ENCODE peak calls at places on chromosome 14, in seven cellular contexts. One of them, this sample, is unnamed.

GRCh38 chr14:101947577-101947903 is 16.8 kb upstream of the DYNC1H1 start:
- DNase-seq in Calu3: no peak
- DNase-seq in activated CD8-positive, alpha-beta T cell treated with anti-CD3 and anti-CD28 coated beads for 36 hours: peak; percentile 48
- DNase-seq in CD4-positive, alpha-beta T cell: peak; percentile 12
- DNase-seq in HFF-Myc: no peak
- DNase-seq in GM13976: no peak
- DNase-seq in left ventricle myocardium inferior: no peak
- DNase-seq in this sample: no peak

GRCh38 chr14:61461808-61462275 is 140.5 kb downstream of the PRKCH start:
- DNase-seq in Calu3: peak; percentile 50
- DNase-seq in left ventricle myocardium inferior: no peak
- DNase-seq in HFF-Myc: peak; percentile 52
- DNase-seq in GM13976: peak; percentile 60
- DNase-seq in activated CD8-positive, alpha-beta T cell treated with anti-CD3 and anti-CD28 coated beads for 36 hours: peak; percentile 42
- DNase-seq in CD4-positive, alpha-beta T cell: no peak
- DNase-seq in this sample: peak; percentile 55

GRCh38 chr14:95915326-95915725 is 38.7 kb downstream of the TUNAR start:
- DNase-seq in CD4-positive, alpha-beta T cell: no peak
- DNase-seq in Calu3: no peak
- DNase-seq in left ventricle myocardium inferior: no peak
- DNase-seq in activated CD8-positive, alpha-beta T cell treated with anti-CD3 and anti-CD28 coated beads for 36 hours: no peak
- DNase-seq in HFF-Myc: no peak
- DNase-seq in GM13976: no peak
- DNase-seq in this sample: no peak

GRCh38 chr14:19873178-19873577 is 1.8 kb upstream of the OR4K2 start:
- DNase-seq in left ventricle myocardium inferior: no peak
- DNase-seq in activated CD8-positive, alpha-beta T cell treated with anti-CD3 and anti-CD28 coated beads for 36 hours: no peak
- DNase-seq in HFF-Myc: no peak
- DNase-seq in Calu3: no peak
- DNase-seq in CD4-positive, alpha-beta T cell: no peak
- DNase-seq in GM13976: no peak
- DNase-seq in this sample: no peak

GRCh38 chr14:37246427-37246829 is 48.7 kb downstream of the MIPOL1 start:
- DNase-seq in Calu3: no peak
- DNase-seq in left ventricle myocardium inferior: no peak
- DNase-seq in CD4-positive, alpha-beta T cell: no peak
- DNase-seq in activated CD8-positive, alpha-beta T cell treated with anti-CD3 and anti-CD28 coated beads for 36 hours: no peak
- DNase-seq in HFF-Myc: peak; percentile 14
- DNase-seq in GM13976: peak; percentile 20
- DNase-seq in this sample: peak; percentile 19

GRCh38 chr14:45434221-45434620 is 181.2 kb upstream of the MIS18BP1 start:
- DNase-seq in left ventricle myocardium inferior: no peak
- DNase-seq in GM13976: no peak
- DNase-seq in Calu3: no peak
- DNase-seq in activated CD8-positive, alpha-beta T cell treated with anti-CD3 and anti-CD28 coated beads for 36 hours: no peak
- DNase-seq in HFF-Myc: no peak
- DNase-seq in CD4-positive, alpha-beta T cell: no peak
- DNase-seq in this sample: no peak

GRCh38 chr14:88352299-88353097 is 29.4 kb upstream of the KCNK10 start:
- DNase-seq in left ventricle myocardium inferior: no peak
- DNase-seq in HFF-Myc: peak; percentile 17
- DNase-seq in Calu3: no peak
- DNase-seq in GM13976: no peak
- DNase-seq in CD4-positive, alpha-beta T cell: no peak
- DNase-seq in activated CD8-positive, alpha-beta T cell treated with anti-CD3 and anti-CD28 coated beads for 36 hours: no peak
- DNase-seq in this sample: no peak

GRCh38 chr14:76510255-76510654 is 134.3 kb downstream of the ESRRB start:
- DNase-seq in left ventricle myocardium inferior: no peak
- DNase-seq in CD4-positive, alpha-beta T cell: no peak
- DNase-seq in GM13976: no peak
- DNase-seq in HFF-Myc: no peak
- DNase-seq in activated CD8-positive, alpha-beta T cell treated with anti-CD3 and anti-CD28 coated beads for 36 hours: no peak
- DNase-seq in Calu3: no peak
- DNase-seq in this sample: no peak

GRCh38 chr14:32913725-32914124 is 25.0 kb upstream of the NPAS3 start:
- DNase-seq in HFF-Myc: no peak
- DNase-seq in Calu3: no peak
- DNase-seq in GM13976: no peak
- DNase-seq in CD4-positive, alpha-beta T cell: no peak
- DNase-seq in left ventricle myocardium inferior: no peak
- DNase-seq in activated CD8-positive, alpha-beta T cell treated with anti-CD3 and anti-CD28 coated beads for 36 hours: no peak
- DNase-seq in this sample: no peak
- TF ChIP-seq CTCF in HFF-Myc: peak; percentile 7
- TF ChIP-seq CTCF in Calu3: no peak
- TF ChIP-seq CTCF in GM13976: no peak
- TF ChIP-seq CTCF in CD4-positive, alpha-beta T cell: no peak
- TF ChIP-seq CTCF in left ventricle myocardium inferior: peak; percentile 48
- TF ChIP-seq CTCF in activated CD8-positive, alpha-beta T cell treated with anti-CD3 and anti-CD28 coated beads for 36 hours: no peak
- TF ChIP-seq CTCF in this sample: no peak

GRCh38 chr14:54783660-54784015 is 119.0 kb downstream of the GCH1 start:
- DNase-seq in CD4-positive, alpha-beta T cell: no peak
- DNase-seq in Calu3: no peak
- DNase-seq in left ventricle myocardium inferior: no peak
- DNase-seq in activated CD8-positive, alpha-beta T cell treated with anti-CD3 and anti-CD28 coated beads for 36 hours: no peak
- DNase-seq in HFF-Myc: no peak
- DNase-seq in GM13976: no peak
- DNase-seq in this sample: no peak

GRCh38 chr14:54784657-54785056 is 118.0 kb downstream of the GCH1 start:
- DNase-seq in left ventricle myocardium inferior: peak; percentile 72
- DNase-seq in Calu3: no peak
- DNase-seq in activated CD8-positive, alpha-beta T cell treated with anti-CD3 and anti-CD28 coated beads for 36 hours: no peak
- DNase-seq in CD4-positive, alpha-beta T cell: no peak
- DNase-seq in HFF-Myc: no peak
- DNase-seq in GM13976: no peak
- DNase-seq in this sample: no peak

GRCh38 chr14:54784060-54784459 is 118.6 kb downstream of the GCH1 start:
- DNase-seq in left ventricle myocardium inferior: peak; percentile 70
- DNase-seq in Calu3: no peak
- DNase-seq in activated CD8-positive, alpha-beta T cell treated with anti-CD3 and anti-CD28 coated beads for 36 hours: no peak
- DNase-seq in CD4-positive, alpha-beta T cell: no peak
- DNase-seq in GM13976: no peak
- DNase-seq in HFF-Myc: no peak
- DNase-seq in this sample: no peak

GRCh38 chr14:54781936-54782802 is 120.5 kb downstream of the GCH1 start:
- DNase-seq in left ventricle myocardium inferior: no peak
- DNase-seq in GM13976: no peak
- DNase-seq in activated CD8-positive, alpha-beta T cell treated with anti-CD3 and anti-CD28 coated beads for 36 hours: no peak
- DNase-seq in CD4-positive, alpha-beta T cell: no peak
- DNase-seq in HFF-Myc: no peak
- DNase-seq in Calu3: no peak
- DNase-seq in this sample: no peak

DNA sequence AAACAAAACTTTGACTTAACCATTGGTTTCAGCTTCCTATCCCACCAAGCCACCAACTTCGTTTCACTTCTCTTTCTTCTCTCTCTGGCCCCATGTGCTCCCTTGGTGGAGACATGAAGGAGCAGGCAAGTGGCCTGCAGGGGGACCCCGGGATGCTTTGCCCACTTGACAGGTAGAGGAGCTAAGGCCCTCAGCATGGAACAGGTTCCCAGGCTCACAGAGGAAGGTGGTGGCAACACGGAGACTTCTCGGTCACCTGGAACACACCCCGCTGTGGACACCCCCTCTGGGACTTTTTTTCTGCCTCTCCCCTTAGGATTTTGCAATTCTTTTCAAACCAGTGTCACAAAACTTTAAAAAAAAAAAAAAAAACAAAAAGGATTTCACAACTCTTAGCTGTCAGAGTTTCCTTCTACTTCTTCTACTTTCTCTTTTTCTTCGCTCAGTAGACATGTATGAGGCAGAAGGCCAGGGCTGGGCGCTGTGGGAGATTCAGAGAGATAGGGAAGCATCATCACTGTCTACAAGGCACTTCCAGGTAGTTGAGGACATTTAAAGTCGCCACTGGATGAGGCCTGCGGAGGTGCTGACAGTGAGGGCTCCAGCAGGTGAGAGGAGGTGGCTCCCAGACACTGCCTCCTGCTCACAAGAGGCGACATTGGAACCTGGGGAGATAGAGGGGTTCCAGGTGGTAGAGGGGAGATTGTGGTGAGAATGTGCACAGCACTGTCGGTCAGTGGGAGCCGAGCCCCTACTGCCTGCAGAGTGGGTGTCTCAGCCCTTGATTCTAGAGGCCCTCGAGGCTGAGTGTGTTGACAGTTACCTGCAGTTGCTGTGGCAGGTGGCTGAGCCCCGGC is 119.6 kb downstream of the GCH1 start:
- DNase-seq in GM13976: peak; percentile 77
- DNase-seq in HFF-Myc: no peak
- DNase-seq in Calu3: peak; percentile 12
- DNase-seq in activated CD8-positive, alpha-beta T cell treated with anti-CD3 and anti-CD28 coated beads for 36 hours: peak; percentile 47
- DNase-seq in left ventricle myocardium inferior: no peak
- DNase-seq in CD4-positive, alpha-beta T cell: no peak
- DNase-seq in this sample: peak; percentile 78
- TF ChIP-seq CTCF in GM13976: peak; percentile 45
- TF ChIP-seq CTCF in HFF-Myc: peak; percentile 19
- TF ChIP-seq CTCF in Calu3: no peak
- TF ChIP-seq CTCF in activated CD8-positive, alpha-beta T cell treated with anti-CD3 and anti-CD28 coated beads for 36 hours: no peak
- TF ChIP-seq CTCF in left ventricle myocardium inferior: no peak
- TF ChIP-seq CTCF in CD4-positive, alpha-beta T cell: no peak
- TF ChIP-seq CTCF in this sample: peak; percentile 53

GRCh38 chr14:90274019-90274418 is 17.7 kb downstream of the PSMC1 start:
- DNase-seq in GM13976: no peak
- DNase-seq in activated CD8-positive, alpha-beta T cell treated with anti-CD3 and anti-CD28 coated beads for 36 hours: no peak
- DNase-seq in HFF-Myc: no peak
- DNase-seq in CD4-positive, alpha-beta T cell: no peak
- DNase-seq in Calu3: peak; percentile 12
- DNase-seq in left ventricle myocardium inferior: no peak
- DNase-seq in this sample: no peak
- TF ChIP-seq CTCF in GM13976: no peak
- TF ChIP-seq CTCF in activated CD8-positive, alpha-beta T cell treated with anti-CD3 and anti-CD28 coated beads for 36 hours: no peak
- TF ChIP-seq CTCF in HFF-Myc: no peak
- TF ChIP-seq CTCF in CD4-positive, alpha-beta T cell: no peak
- TF ChIP-seq CTCF in Calu3: no peak
- TF ChIP-seq CTCF in left ventricle myocardium inferior: no peak
- TF ChIP-seq CTCF in this sample: no peak

GRCh38 chr14:72869407-72870329 is 24.2 kb downstream of the DPF3 start:
- DNase-seq in CD4-positive, alpha-beta T cell: no peak
- DNase-seq in GM13976: no peak
- DNase-seq in activated CD8-positive, alpha-beta T cell treated with anti-CD3 and anti-CD28 coated beads for 36 hours: no peak
- DNase-seq in HFF-Myc: no peak
- DNase-seq in left ventricle myocardium inferior: no peak
- DNase-seq in Calu3: no peak
- DNase-seq in this sample: no peak

GRCh38 chr14:72868500-72868899 is 25.4 kb downstream of the DPF3 start:
- DNase-seq in CD4-positive, alpha-beta T cell: no peak
- DNase-seq in HFF-Myc: no peak
- DNase-seq in Calu3: no peak
- DNase-seq in GM13976: no peak
- DNase-seq in left ventricle myocardium inferior: no peak
- DNase-seq in activated CD8-positive, alpha-beta T cell treated with anti-CD3 and anti-CD28 coated beads for 36 hours: no peak
- DNase-seq in this sample: no peak

GRCh38 chr14:72863216-72864006 is 30.5 kb downstream of the DPF3 start:
- DNase-seq in activated CD8-positive, alpha-beta T cell treated with anti-CD3 and anti-CD28 coated beads for 36 hours: no peak
- DNase-seq in left ventricle myocardium inferior: no peak
- DNase-seq in GM13976: no peak
- DNase-seq in CD4-positive, alpha-beta T cell: no peak
- DNase-seq in HFF-Myc: no peak
- DNase-seq in Calu3: no peak
- DNase-seq in this sample: peak; percentile 25

DNA sequence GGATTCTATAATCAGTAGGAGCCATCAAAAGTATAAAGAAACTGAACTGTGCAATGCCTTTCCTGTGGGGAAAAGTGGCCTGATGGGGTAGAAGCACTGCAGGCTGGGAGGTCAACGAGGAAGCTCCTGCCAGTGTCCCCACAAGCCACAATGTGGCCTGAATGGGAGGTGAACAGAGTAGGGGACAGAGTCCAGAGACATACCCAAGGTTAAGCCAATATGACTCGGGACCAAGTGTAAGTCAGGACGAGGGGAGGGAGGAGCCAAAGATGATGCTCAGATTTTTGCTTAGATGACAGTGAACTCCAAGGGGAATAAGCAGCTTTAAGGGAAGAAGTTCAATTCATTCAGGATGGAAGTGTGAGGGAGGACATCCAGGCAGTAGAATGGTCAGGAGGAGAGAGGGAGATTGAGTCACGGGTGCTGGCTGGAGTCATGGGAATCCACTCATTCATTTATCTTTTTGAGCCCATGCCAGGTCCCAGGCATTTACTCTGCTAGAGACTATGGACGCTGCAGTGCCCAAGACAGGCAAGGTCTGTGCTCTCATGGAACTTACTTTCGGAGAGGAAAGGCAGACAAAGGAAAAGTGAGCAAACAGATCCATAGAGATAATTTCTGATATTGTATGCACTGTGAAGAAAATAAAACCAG is 29.1 kb downstream of the DPF3 start:
- DNase-seq in HFF-Myc: no peak
- DNase-seq in Calu3: no peak
- DNase-seq in left ventricle myocardium inferior: peak; percentile 29
- DNase-seq in CD4-positive, alpha-beta T cell: no peak
- DNase-seq in GM13976: no peak
- DNase-seq in activated CD8-positive, alpha-beta T cell treated with anti-CD3 and anti-CD28 coated beads for 36 hours: no peak
- DNase-seq in this sample: no peak
- TF ChIP-seq CTCF in HFF-Myc: no peak
- TF ChIP-seq CTCF in Calu3: no peak
- TF ChIP-seq CTCF in left ventricle myocardium inferior: no peak
- TF ChIP-seq CTCF in CD4-positive, alpha-beta T cell: no peak
- TF ChIP-seq CTCF in GM13976: no peak
- TF ChIP-seq CTCF in activated CD8-positive, alpha-beta T cell treated with anti-CD3 and anti-CD28 coated beads for 36 hours: no peak
- TF ChIP-seq CTCF in this sample: no peak

DNA sequence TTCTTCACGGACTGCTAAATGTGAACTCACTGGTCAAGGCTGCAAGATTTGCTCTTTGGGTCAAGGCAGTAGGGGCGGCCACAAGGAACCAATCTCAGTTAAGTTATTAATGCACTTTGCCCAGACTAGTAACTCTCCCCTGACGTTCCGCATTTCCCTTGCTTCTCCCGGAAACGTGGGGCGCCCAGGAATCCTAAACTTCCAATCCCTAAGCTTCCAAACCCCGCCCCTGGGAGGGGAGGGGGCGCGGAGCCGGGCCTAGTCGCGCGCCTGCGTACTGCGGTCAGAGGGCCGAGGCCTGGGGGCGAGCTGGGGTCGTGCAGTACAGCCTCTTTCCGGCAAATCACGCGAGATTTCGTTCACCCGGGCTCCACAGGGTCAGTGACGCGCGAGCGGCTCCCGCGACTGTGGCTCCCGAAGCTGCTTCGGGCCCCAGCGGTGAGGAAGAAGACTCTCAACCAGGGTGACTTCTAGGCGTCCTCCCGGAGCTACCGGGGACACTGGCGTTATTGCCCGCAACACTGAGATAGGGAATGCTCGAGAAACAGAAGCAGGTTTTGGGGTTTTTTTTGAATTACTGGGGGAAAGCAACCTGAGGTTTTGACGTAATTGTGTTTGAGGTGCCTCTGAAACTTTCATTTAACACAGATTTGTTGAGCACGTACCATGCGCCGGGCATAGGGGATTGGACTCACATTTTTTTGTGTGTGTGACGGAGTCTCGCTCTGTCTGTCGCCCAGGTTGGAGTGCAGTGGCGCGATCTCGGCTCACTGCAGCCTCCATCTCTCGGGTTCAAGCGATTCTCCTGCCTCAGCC is at the start of gene PTGR2:
- DNase-seq in Calu3: peak; percentile 95
- DNase-seq in activated CD8-positive, alpha-beta T cell treated with anti-CD3 and anti-CD28 coated beads for 36 hours: peak; percentile 94
- DNase-seq in GM13976: peak; percentile 97
- DNase-seq in HFF-Myc: peak; percentile 91
- DNase-seq in left ventricle myocardium inferior: peak; percentile 97
- DNase-seq in CD4-positive, alpha-beta T cell: peak; percentile 85
- DNase-seq in this sample: peak; percentile 97
- TF ChIP-seq CTCF in Calu3: no peak
- TF ChIP-seq CTCF in activated CD8-positive, alpha-beta T cell treated with anti-CD3 and anti-CD28 coated beads for 36 hours: no peak
- TF ChIP-seq CTCF in GM13976: no peak
- TF ChIP-seq CTCF in HFF-Myc: peak; percentile 2
- TF ChIP-seq CTCF in left ventricle myocardium inferior: peak; percentile 26
- TF ChIP-seq CTCF in CD4-positive, alpha-beta T cell: no peak
- TF ChIP-seq CTCF in this sample: no peak